ENCODE peak calls at places on chromosomes 16 and 17, in four cellular contexts. Z is GM12878, W is K562, A is HL-60. F is an unnamed sample.

GRCh38 chr17:71188811-71189492 is 931.9 kb upstream of the SOX9 start:
- DNase-seq in Z (no peak), W (no peak), A (no peak), F (no peak)

GRCh38 chr17:16013943-16014407 is 14.4 kb downstream of the TTC19 start:
- DNase-seq in Z (no peak), W (no peak), A (no peak), F (no peak)

GRCh38 chr16:77499373-77500285 is 64.8 kb upstream of the ADAMTS18 start:
- DNase-seq in Z (no peak), W (no peak), A (no peak), F (no peak)

GRCh38 chr17:41415833-41416335 is 8.5 kb downstream of the KRT37 start:
- DNase-seq in Z (no peak), W (no peak), A (no peak), F (no peak)

GRCh38 chr16:3988824-3989223 is 108.3 kb upstream of the CREBBP start:
- DNase-seq in Z (no peak), W (no peak), A (no peak), F (no peak)

GRCh38 chr16:17296412-17296811 is 174.3 kb downstream of the XYLT1 start:
- DNase-seq in Z (no peak), W (no peak), A (no peak), F (no peak)

GRCh38 chr17:65559802-65560627 is 1.4 kb downstream of the AXIN2 start:
- DNase-seq in Z (no peak), W (peak; percentile 58), A (no peak), F (no peak)

GRCh38 chr16:48014349-48015135 is 141.3 kb downstream of the ABCC12 start:
- DNase-seq in Z (no peak), W (no peak), A (no peak), F (no peak)

GRCh38 chr16:10552998-10553491 is 27.4 kb downstream of the EMP2 start:
- DNase-seq in Z (peak; percentile 49), W (peak; percentile 93), A (no peak), F (peak; percentile 75)

GRCh38 chr16:3949287-3949686 is 68.8 kb upstream of the CREBBP start:
- DNase-seq in Z (no peak), W (no peak), A (no peak), F (no peak)

GRCh38 chr17:61196799-61197198 is 202.8 kb upstream of the TBX2 start:
- DNase-seq in Z (no peak), W (no peak), A (no peak), F (no peak)

GRCh38 chr16:75472908-75473877 is 8.7 kb upstream of the TMEM170A start:
- DNase-seq in Z (no peak), W (no peak), A (no peak), F (no peak)

GRCh38 chr16:75478480-75479345 is 14.2 kb upstream of the TMEM170A start:
- DNase-seq in Z (no peak), W (no peak), A (no peak), F (no peak)

GRCh38 chr16:75477680-75478473 is 13.4 kb upstream of the TMEM170A start:
- DNase-seq in Z (no peak), W (no peak), A (peak; percentile 25), F (no peak)

GRCh38 chr16:75476817-75477216 is 12.3 kb upstream of the TMEM170A start:
- DNase-seq in Z (no peak), W (no peak), A (no peak), F (no peak)

GRCh38 chr16:75475420-75475847 is 10.9 kb upstream of the TMEM170A start:
- DNase-seq in Z (no peak), W (no peak), A (no peak), F (no peak)
- TF ChIP-seq SPI1 in Z (no peak), W (no peak), A (no peak), F (no peak)

GRCh38 chr16:5024632-5025031 is 9.1 kb downstream of the NAGPA start:
- DNase-seq in Z (no peak), W (no peak), A (no peak), F (no peak)
- TF ChIP-seq SPI1 in Z (no peak), W (no peak), A (no peak), F (no peak)

GRCh38 chr16:11586375-11586855 is 304 bp downstream of the LITAF start:
- DNase-seq in Z (no peak), W (no peak), A (no peak), F (no peak)

GRCh38 chr16:11587643-11588247 is 1.0 kb upstream of the LITAF start:
- DNase-seq in Z (no peak), W (no peak), A (no peak), F (no peak)

GRCh38 chr16:11583889-11584565 is 2.7 kb downstream of the LITAF start:
- DNase-seq in Z (no peak), W (no peak), A (no peak), F (no peak)

GRCh38 chr16:11586856-11587642 is at the start of gene LITAF:
- DNase-seq in Z (no peak), W (peak; percentile 77), A (no peak), F (peak; percentile 83)

GRCh38 chr16:11585460-11586374 is 1.0 kb downstream of the LITAF start:
- DNase-seq in Z (no peak), W (no peak), A (no peak), F (no peak)
- TF ChIP-seq SPI1 in Z (no peak), W (no peak), A (peak; percentile 2), F (no peak)

GRCh38 chr16:89077076-89077475 is 16.6 kb upstream of the ACSF3 start:
- DNase-seq in Z (no peak), W (no peak), A (no peak), F (no peak)
- TF ChIP-seq SPI1 in Z (no peak), W (no peak), A (no peak), F (no peak)

GRCh38 chr17:12953126-12953525 is 64.7 kb downstream of the ELAC2 start:
- DNase-seq in Z (no peak), W (no peak), A (no peak), F (no peak)
- TF ChIP-seq SPI1 in Z (no peak), W (no peak), A (no peak), F (no peak)